ENCODE peak calls at places on chromosomes 3 and 15, in six cellular contexts. L is nephron progenitor cell; G is ovary; X is endodermal cell; D is ureter; R is activated naive CD8-positive, alpha-beta T cell treated with anti-CD3 and anti-CD28 coated beads for 36 hours. A is an unnamed sample.

GRCh38 chr3:119418091-119418512 is 45.3 kb downstream of the TMEM39A start:
- DNase-seq in X (peak), G (no peak), D (no peak), R (no peak), L (no peak), A (no peak)

GRCh38 chr15:81491414-81492101 is 117.5 kb upstream of the TMC3 start:
- DNase-seq in D (no peak), X (no peak), G (no peak), R (no peak), L (no peak), A (no peak)

GRCh38 chr3:151283907-151284461 is 5.6 kb upstream of the P2RY14 start:
- DNase-seq in L (no peak), D (peak), G (no peak), X (no peak), R (peak), A (no peak)

GRCh38 chr3:84224262-84224661 is 734.5 kb upstream of the CADM2 start:
- DNase-seq in X (no peak), D (no peak), G (no peak), R (no peak), L (no peak), A (no peak)

GRCh38 chr3:41126475-41126874 is 72.8 kb upstream of the CTNNB1 start:
- DNase-seq in X (peak), L (no peak), G (no peak), R (no peak), D (no peak), A (no peak)

GRCh38 chr15:74780983-74781672 is 752 bp upstream of the CSK start:
- DNase-seq in R (peak), D (no peak), X (peak), G (no peak), L (no peak), A (peak)

GRCh38 chr3:183301937-183302580 is 49.0 kb downstream of the B3GNT5 start:
- DNase-seq in R (no peak), D (peak), G (no peak), X (no peak), L (no peak), A (no peak)

GRCh38 chr3:159189994-159190669 is 388.3 kb downstream of the MFSD1 start:
- DNase-seq in G (no peak), R (no peak), X (no peak), D (no peak), L (no peak), A (no peak)

GRCh38 chr15:31300981-31301686 is 25.5 kb upstream of the KLF13 start:
- DNase-seq in X (peak), R (no peak), L (peak), D (no peak), G (peak), A (peak)

GRCh38 chr3:107236661-107237375 is 140.4 kb upstream of the CCDC54 start:
- DNase-seq in L (no peak), D (no peak), X (no peak), R (no peak), G (no peak), A (no peak)

GRCh38 chr3:141249041-141249440 is 17.4 kb downstream of the PXYLP1 start:
- DNase-seq in R (no peak), X (peak), D (no peak), G (no peak), L (no peak), A (no peak)

GRCh38 chr3:51933471-51934138 is 8.1 kb downstream of the RRP9 start:
- DNase-seq in X (no peak), G (no peak), L (no peak), D (peak), R (no peak), A (no peak)

GRCh38 chr3:129756871-129757270 is 136.6 kb downstream of the TMCC1 start:
- DNase-seq in L (no peak), D (no peak), X (no peak), G (no peak), R (no peak), A (no peak)

GRCh38 chr3:100737334-100737733 is 28.0 kb downstream of the TFG start:
- DNase-seq in G (no peak), X (peak), R (no peak), L (no peak), D (no peak), A (no peak)

GRCh38 chr3:13111874-13112520 is 38.8 kb upstream of the IQSEC1 start:
- DNase-seq in D (peak), G (peak), R (no peak), X (peak), L (no peak), A (peak)

GRCh38 chr3:143771939-143772338 is 76.3 kb downstream of the SLC9A9 start:
- DNase-seq in L (no peak), G (no peak), R (no peak), X (no peak), D (no peak), A (no peak)